ENCODE peak calls at places on chromosomes 7 and 10, in four cellular contexts. X is GM12878, T is HCT116, S is H1. K is an unnamed sample.

GRCh38 chr7:92674379-92674778 is 84.2 kb upstream of the FAM133B start:
- DNase-seq in X (no peak), T (no peak), S (no peak), K (no peak)

GRCh38 chr10:62443866-62444265 is 69.7 kb downstream of the ZNF365 start:
- DNase-seq in X (no peak), T (no peak), S (no peak), K (no peak)

GRCh38 chr10:112711366-112711765 is 238.7 kb upstream of the TCF7L2 start:
- DNase-seq in X (no peak), T (no peak), S (peak), K (no peak)

GRCh38 chr7:93048136-93048930 is 69.4 kb downstream of the SAMD9 start:
- DNase-seq in X (no peak), T (no peak), S (no peak), K (no peak)

GRCh38 chr10:101021239-101021638 is 9.7 kb downstream of the PDZD7 start:
- DNase-seq in X (no peak), T (no peak), S (no peak), K (no peak)

GRCh38 chr10:84178387-84178697 is 4.7 kb downstream of the GPR15LG start:
- DNase-seq in X (no peak), T (no peak), S (no peak), K (no peak)

GRCh38 chr10:49597426-49598163 is 12.5 kb upstream of the SLC18A3 start:
- DNase-seq in X (no peak), T (no peak), S (no peak), K (no peak)

GRCh38 chr10:48885376-48885775 is 54.3 kb downstream of the LRRC18 start:
- DNase-seq in X (no peak), T (peak), S (peak), K (peak)

GRCh38 chr10:102644066-102644645 is at the start of gene TRIM8:
- DNase-seq in X (no peak), T (no peak), S (peak), K (peak)

GRCh38 chr7:90824386-90825307 is 228.5 kb downstream of the CDK14 start:
- DNase-seq in X (no peak), T (no peak), S (no peak), K (no peak)

GRCh38 chr7:100049441-100050291 is at the start of gene ZSCAN21:
- DNase-seq in X (peak), T (peak), S (peak), K (peak)

GRCh38 chr7:99270702-99271101 is 1.9 kb upstream of the MYH16 start:
- DNase-seq in X (no peak), T (no peak), S (no peak), K (no peak)

GRCh38 chr10:389391-389790 is 254.1 kb downstream of the ZMYND11 start:
- DNase-seq in X (no peak), T (no peak), S (no peak), K (no peak)

GRCh38 chr10:386751-387693 is 251.8 kb downstream of the ZMYND11 start:
- DNase-seq in X (no peak), T (no peak), S (no peak), K (no peak)

GRCh38 chr10:389836-390448 is 254.7 kb downstream of the ZMYND11 start:
- DNase-seq in X (no peak), T (no peak), S (no peak), K (no peak)

GRCh38 chr10:388661-389045 is 253.4 kb downstream of the ZMYND11 start:
- DNase-seq in X (no peak), T (no peak), S (no peak), K (no peak)

GRCh38 chr10:387949-388660 is 252.8 kb downstream of the ZMYND11 start:
- DNase-seq in X (no peak), T (no peak), S (no peak), K (no peak)
- TF ChIP-seq EGR1 in X (no peak), T (no peak), S (no peak), K (no peak)

GRCh38 chr7:136655414-136655813 is 213.0 kb upstream of the CHRM2 start:
- DNase-seq in X (no peak), T (no peak), S (no peak), K (no peak)
- TF ChIP-seq JUND in X (no peak), T (no peak), S (no peak), K (no peak)

DNA sequence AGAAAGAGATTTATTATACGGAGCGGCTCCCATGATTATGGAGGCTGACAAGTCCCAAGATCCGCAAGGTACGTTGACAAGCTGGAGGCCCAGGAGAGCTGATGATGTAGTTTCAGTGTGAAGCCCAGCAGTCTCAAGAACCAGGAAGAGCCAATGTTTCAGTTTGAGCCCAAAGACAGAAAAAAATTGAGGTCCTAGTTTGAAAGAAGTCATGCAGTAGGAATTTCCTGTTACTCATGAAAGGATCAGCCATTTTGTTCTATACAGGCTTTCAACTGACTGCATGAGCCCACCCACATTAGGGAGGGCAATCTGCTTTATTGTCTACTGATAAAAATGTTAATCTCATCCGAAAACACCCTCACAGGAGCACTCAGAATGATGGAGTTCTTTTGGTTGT is 51.5 kb downstream of the CCDC71L start:
- DNase-seq in X (no peak), T (no peak), S (no peak), K (no peak)
- TF ChIP-seq EGR1 in X (no peak), T (no peak), S (no peak), K (no peak)

DNA sequence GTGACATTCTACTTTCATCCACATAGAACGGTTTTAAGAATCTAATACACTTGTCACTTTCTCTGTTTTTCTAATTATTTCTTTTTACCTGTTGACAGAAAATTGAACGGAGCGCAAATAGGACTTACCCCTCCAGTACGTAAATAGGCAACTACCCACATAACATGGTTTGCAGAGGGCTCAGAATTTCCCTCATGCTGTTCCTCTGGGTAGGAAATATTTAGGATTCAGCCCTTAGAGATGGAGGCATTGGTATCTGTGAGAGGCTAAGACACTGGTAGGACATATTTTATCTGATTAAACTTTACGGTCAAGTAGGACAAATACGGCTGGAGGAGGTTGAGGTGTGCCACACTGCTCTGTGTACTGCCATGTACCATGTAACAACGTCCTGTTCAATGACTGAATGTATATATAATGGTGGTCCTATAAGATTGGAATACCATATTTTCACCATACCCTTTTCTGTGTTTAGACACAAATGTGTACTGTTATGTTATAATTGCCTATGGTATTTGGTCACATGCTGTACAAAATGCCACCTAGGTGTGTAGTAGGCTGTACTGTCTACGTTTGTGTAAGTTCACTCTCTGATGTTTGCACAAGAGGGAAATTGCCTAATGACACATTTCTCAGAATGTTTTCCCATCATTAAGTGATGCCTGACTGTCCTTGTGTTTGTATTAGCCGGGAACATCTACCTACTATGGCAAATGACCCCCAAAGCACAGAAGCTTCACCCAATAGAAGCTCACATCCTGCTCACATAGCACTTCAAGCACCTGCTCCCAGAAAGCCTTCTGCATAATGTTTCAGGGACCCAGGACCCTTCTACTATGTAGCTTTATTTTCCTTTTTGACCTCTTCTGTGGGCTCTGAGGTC is 429.4 kb upstream of the AKR1E2 start:
- DNase-seq in X (no peak), T (no peak), S (no peak), K (no peak)
- TF ChIP-seq JUND in X (no peak), T (no peak), S (no peak), K (no peak)

DNA sequence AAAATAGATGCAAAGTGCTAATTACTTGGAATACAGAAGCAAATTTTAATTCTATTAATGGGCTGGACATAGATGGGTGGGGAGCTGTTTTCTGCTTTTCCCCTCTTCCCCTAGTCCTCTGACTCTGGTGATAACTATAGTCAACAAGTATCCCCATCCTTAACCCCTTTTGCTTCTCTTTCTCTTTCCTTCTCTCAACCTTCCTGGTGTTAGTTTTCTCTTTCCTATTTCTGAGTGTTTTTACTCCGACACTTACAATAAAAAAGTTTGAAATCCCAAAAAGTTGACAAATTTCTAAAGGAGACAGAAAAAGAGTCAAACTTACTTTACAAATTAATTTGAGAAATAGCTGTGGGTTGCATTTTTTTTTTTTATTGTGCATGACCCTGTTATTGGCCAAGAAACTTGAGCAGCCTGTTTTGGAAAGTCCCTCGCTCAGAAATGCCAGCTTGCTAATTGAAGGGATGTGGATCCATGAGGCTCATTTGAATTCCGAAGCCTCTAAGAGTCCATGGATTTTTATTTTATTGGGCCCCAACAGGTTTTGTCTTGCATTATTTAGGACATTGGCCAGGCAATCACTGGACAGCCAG is 2.4 kb downstream of the FAS start:
- DNase-seq in X (no peak), T (no peak), S (no peak), K (no peak)
- TF ChIP-seq EGR1 in X (no peak), T (no peak), S (no peak), K (no peak)

DNA sequence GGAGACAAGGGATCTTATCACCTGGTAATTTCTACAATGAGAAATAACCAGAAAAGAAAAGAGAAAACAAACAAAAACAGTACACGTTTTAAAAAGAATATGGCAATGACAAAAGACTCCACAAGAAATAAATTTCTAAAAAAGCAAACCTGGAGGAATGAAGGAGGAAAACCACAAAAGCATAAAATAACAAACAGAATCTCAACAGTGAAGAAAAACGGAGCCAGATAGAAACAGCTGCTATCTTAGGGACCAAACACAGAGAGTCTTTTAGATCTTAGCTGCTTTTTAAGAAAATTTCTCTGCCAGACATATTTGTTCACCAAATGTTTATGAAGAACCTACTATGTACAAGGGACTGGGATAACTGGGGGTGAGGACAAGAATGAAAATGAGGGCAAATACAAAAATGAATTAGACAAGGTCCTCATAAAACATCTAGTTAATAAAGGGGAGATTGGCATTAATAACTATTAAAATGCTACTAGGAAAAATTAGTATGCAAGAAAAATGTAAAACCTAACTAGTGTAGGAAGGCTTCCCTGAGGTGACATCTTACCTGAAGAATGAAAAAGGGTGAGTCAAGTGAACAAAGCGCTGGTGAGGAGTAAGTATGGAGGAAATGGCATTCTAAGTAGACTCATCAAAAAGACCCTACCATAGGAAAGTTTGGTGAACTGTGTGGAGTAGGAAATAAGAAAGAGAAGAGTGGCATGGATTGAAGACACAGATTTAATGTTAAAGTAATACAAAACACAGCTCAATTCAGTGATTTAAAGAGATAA is 34.3 kb downstream of the WASL start:
- DNase-seq in X (no peak), T (no peak), S (no peak), K (no peak)
- TF ChIP-seq JUND in X (no peak), T (no peak), S (no peak), K (no peak)

GRCh38 chr10:572696-573095 is 116.8 kb downstream of the DIP2C start:
- DNase-seq in X (no peak), T (no peak), S (no peak), K (no peak)

GRCh38 chr10:572066-572465 is 117.4 kb downstream of the DIP2C start:
- DNase-seq in X (no peak), T (no peak), S (no peak), K (no peak)

GRCh38 chr10:569961-570630 is 119.4 kb downstream of the DIP2C start:
- DNase-seq in X (no peak), T (no peak), S (no peak), K (no peak)

GRCh38 chr10:571643-572042 is 117.8 kb downstream of the DIP2C start:
- DNase-seq in X (no peak), T (no peak), S (no peak), K (no peak)

DNA sequence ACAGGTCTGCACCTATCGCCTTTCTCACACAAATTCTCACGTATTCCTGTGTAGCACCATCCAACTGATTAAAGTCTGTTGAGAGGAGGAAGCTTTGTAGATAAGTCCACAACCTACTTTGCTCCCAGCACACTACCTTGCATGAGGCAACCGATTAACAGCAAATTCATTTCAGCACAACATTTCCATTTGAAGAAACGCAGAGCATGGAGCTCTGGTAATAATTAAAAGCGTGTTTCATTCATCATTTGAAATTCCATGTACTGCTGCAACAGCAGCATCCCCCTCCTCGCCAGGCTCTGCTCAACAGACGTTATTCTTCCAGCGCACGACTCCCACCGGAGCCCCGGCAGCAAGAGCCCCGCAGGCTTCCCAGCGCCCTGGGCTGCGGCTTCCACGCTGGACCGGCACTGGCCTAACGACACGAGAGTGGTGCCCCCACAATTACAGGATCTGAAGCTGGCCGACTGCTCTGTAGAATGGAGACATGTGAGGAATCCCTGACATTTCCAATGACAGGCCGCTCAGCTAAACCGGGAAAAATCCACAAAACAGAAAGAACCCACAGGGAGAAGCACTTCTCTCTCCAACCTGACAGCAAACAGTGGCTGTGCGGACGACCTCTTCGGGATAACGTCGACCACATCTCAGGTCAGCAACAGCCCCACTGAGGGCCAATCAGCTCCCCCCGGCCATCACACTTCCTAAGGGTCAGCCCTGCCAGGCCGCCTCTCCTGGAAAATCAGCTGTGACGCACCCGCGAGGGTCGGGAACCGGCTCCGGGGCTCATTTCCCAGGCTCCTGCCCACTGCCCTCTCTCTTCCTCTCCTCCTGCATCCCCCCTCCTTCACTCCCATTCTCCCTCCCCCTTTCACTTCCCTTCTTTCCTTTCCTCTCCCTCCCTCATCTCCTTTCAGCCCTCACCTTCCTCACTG is 118.6 kb downstream of the DIP2C start:
- DNase-seq in X (no peak), T (no peak), S (no peak), K (no peak)
- TF ChIP-seq EGR1 in X (no peak), T (no peak), S (no peak), K (no peak)

GRCh38 chr7:49396194-49396593 is 377.2 kb upstream of the VWC2 start:
- DNase-seq in X (no peak), T (no peak), S (no peak), K (no peak)
- TF ChIP-seq JUND in X (no peak), T (no peak), S (no peak), K (no peak)

K was measured in K562.